ENCODE peak calls at places on chromosome 6, in eight cellular contexts. One of them, this sample, is unnamed. For H3K4me1, the result is how much of the 10 kb centered on the place peaks cover.

GRCh38 chr6:82872092-82872635 is 193.5 kb downstream of the UBE3D start:
- DNase-seq in right cardiac atrium: no peak
- DNase-seq in fibroblast of lung: no peak
- DNase-seq in CD4-positive, CD25-positive, alpha-beta regulatory T cell: no peak
- DNase-seq in GM23338: no peak
- DNase-seq in breast epithelium: no peak
- DNase-seq in heart left ventricle: no peak
- DNase-seq in pancreas: no peak
- DNase-seq in this sample: no peak

GRCh38 chr6:31356216-31356945 is 598 bp downstream of the HLA-B start:
- DNase-seq in right cardiac atrium: peak
- DNase-seq in fibroblast of lung: peak
- DNase-seq in CD4-positive, CD25-positive, alpha-beta regulatory T cell: peak
- DNase-seq in GM23338: peak
- DNase-seq in breast epithelium: no peak
- DNase-seq in heart left ventricle: peak
- DNase-seq in pancreas: peak
- DNase-seq in this sample: peak

GRCh38 chr6:75893058-75893775 is 144.2 kb downstream of the MYO6 start:
- DNase-seq in right cardiac atrium: no peak
- DNase-seq in fibroblast of lung: peak
- DNase-seq in CD4-positive, CD25-positive, alpha-beta regulatory T cell: peak
- DNase-seq in GM23338: peak
- DNase-seq in breast epithelium: no peak
- DNase-seq in heart left ventricle: no peak
- DNase-seq in pancreas: no peak
- DNase-seq in this sample: no peak

GRCh38 chr6:127891731-127892326 is 9.0 kb downstream of the THEMIS start:
- DNase-seq in right cardiac atrium: no peak
- DNase-seq in fibroblast of lung: no peak
- DNase-seq in CD4-positive, CD25-positive, alpha-beta regulatory T cell: no peak
- DNase-seq in GM23338: no peak
- DNase-seq in breast epithelium: no peak
- DNase-seq in heart left ventricle: no peak
- DNase-seq in pancreas: no peak
- DNase-seq in this sample: no peak

GRCh38 chr6:3527797-3528067 is 70.9 kb upstream of the SLC22A23 start:
- DNase-seq in right cardiac atrium: no peak
- DNase-seq in fibroblast of lung: no peak
- DNase-seq in CD4-positive, CD25-positive, alpha-beta regulatory T cell: no peak
- DNase-seq in GM23338: no peak
- DNase-seq in breast epithelium: no peak
- DNase-seq in heart left ventricle: no peak
- DNase-seq in pancreas: no peak
- DNase-seq in this sample: no peak

GRCh38 chr6:90107721-90108364 is 188.8 kb downstream of the BACH2 start:
- DNase-seq in right cardiac atrium: no peak
- DNase-seq in fibroblast of lung: no peak
- DNase-seq in CD4-positive, CD25-positive, alpha-beta regulatory T cell: peak
- DNase-seq in GM23338: no peak
- DNase-seq in breast epithelium: no peak
- DNase-seq in heart left ventricle: no peak
- DNase-seq in pancreas: no peak
- DNase-seq in this sample: no peak

GRCh38 chr6:146985111-146985510 is 219.1 kb upstream of the STXBP5 start:
- DNase-seq in right cardiac atrium: no peak
- DNase-seq in fibroblast of lung: peak
- DNase-seq in CD4-positive, CD25-positive, alpha-beta regulatory T cell: no peak
- DNase-seq in GM23338: peak
- DNase-seq in breast epithelium: no peak
- DNase-seq in heart left ventricle: no peak
- DNase-seq in pancreas: no peak
- DNase-seq in this sample: no peak

GRCh38 chr6:37518116-37518515 is 18.4 kb upstream of the CCDC167 start:
- DNase-seq in right cardiac atrium: no peak
- DNase-seq in fibroblast of lung: no peak
- DNase-seq in CD4-positive, CD25-positive, alpha-beta regulatory T cell: no peak
- DNase-seq in GM23338: no peak
- DNase-seq in breast epithelium: no peak
- DNase-seq in heart left ventricle: no peak
- DNase-seq in pancreas: no peak
- DNase-seq in this sample: no peak

GRCh38 chr6:148969679-148970078 is 222.8 kb downstream of the UST start:
- DNase-seq in right cardiac atrium: peak
- DNase-seq in fibroblast of lung: peak
- DNase-seq in CD4-positive, CD25-positive, alpha-beta regulatory T cell: no peak
- DNase-seq in GM23338: peak
- DNase-seq in breast epithelium: no peak
- DNase-seq in heart left ventricle: no peak
- DNase-seq in pancreas: no peak
- DNase-seq in this sample: no peak

GRCh38 chr6:162621246-162621645 is 106.3 kb downstream of the PRKN start:
- DNase-seq in right cardiac atrium: no peak
- DNase-seq in fibroblast of lung: peak
- DNase-seq in CD4-positive, CD25-positive, alpha-beta regulatory T cell: peak
- DNase-seq in GM23338: peak
- DNase-seq in breast epithelium: no peak
- DNase-seq in heart left ventricle: no peak
- DNase-seq in pancreas: no peak
- DNase-seq in this sample: no peak

GRCh38 chr6:112044856-112045255 is 9.0 kb upstream of the CCN6 start:
- DNase-seq in right cardiac atrium: no peak
- DNase-seq in fibroblast of lung: no peak
- DNase-seq in CD4-positive, CD25-positive, alpha-beta regulatory T cell: no peak
- DNase-seq in GM23338: no peak
- DNase-seq in breast epithelium: no peak
- DNase-seq in heart left ventricle: no peak
- DNase-seq in pancreas: no peak
- DNase-seq in this sample: no peak

GRCh38 chr6:79377830-79378460 is 143.5 kb upstream of the HMGN3 start:
- DNase-seq in right cardiac atrium: peak
- DNase-seq in fibroblast of lung: peak
- DNase-seq in CD4-positive, CD25-positive, alpha-beta regulatory T cell: no peak
- DNase-seq in GM23338: peak
- DNase-seq in breast epithelium: no peak
- DNase-seq in heart left ventricle: no peak
- DNase-seq in pancreas: no peak
- DNase-seq in this sample: peak

GRCh38 chr6:30770164-30770563 is 25.8 kb upstream of the IER3 start:
- DNase-seq in right cardiac atrium: no peak
- DNase-seq in fibroblast of lung: peak
- DNase-seq in CD4-positive, CD25-positive, alpha-beta regulatory T cell: no peak
- DNase-seq in GM23338: no peak
- DNase-seq in breast epithelium: no peak
- DNase-seq in heart left ventricle: no peak
- DNase-seq in pancreas: no peak
- DNase-seq in this sample: no peak

GRCh38 chr6:149694926-149695325 is 23.0 kb downstream of the LATS1 start:
- DNase-seq in right cardiac atrium: no peak
- DNase-seq in fibroblast of lung: no peak
- DNase-seq in CD4-positive, CD25-positive, alpha-beta regulatory T cell: no peak
- DNase-seq in GM23338: no peak
- DNase-seq in breast epithelium: no peak
- DNase-seq in heart left ventricle: no peak
- DNase-seq in pancreas: no peak
- DNase-seq in this sample: no peak

GRCh38 chr6:2396856-2397640 is 151.6 kb upstream of the GMDS start:
- DNase-seq in right cardiac atrium: peak
- DNase-seq in fibroblast of lung: peak
- DNase-seq in CD4-positive, CD25-positive, alpha-beta regulatory T cell: no peak
- DNase-seq in GM23338: no peak
- DNase-seq in breast epithelium: peak
- DNase-seq in heart left ventricle: peak
- DNase-seq in pancreas: peak
- DNase-seq in this sample: peak

GRCh38 chr6:87103977-87104601 is 9.2 kb upstream of the CGA start:
- DNase-seq in right cardiac atrium: no peak
- DNase-seq in fibroblast of lung: no peak
- DNase-seq in CD4-positive, CD25-positive, alpha-beta regulatory T cell: no peak
- DNase-seq in GM23338: no peak
- DNase-seq in breast epithelium: no peak
- DNase-seq in heart left ventricle: no peak
- DNase-seq in pancreas: no peak
- DNase-seq in this sample: no peak

DNA sequence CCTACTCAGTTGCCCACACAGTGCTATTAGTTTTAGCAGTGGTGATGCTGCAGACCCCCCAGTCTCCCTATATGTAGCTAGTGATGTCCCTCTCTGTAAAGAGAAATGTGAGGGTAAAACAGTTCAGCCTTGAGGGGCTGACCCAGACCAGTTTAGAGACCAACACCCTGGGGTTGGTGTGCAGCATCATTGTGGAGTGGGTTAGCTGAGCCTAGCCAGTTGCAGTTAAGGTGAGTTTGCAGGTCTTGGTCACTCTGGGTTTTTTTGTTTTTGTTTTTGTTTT is 401 bp upstream of the B3GALT4 start:
- DNase-seq in right cardiac atrium: no peak
- DNase-seq in fibroblast of lung: no peak
- DNase-seq in CD4-positive, CD25-positive, alpha-beta regulatory T cell: no peak
- DNase-seq in GM23338: no peak
- DNase-seq in breast epithelium: no peak
- DNase-seq in heart left ventricle: no peak
- DNase-seq in pancreas: no peak
- DNase-seq in this sample: no peak
- H3K4me1 ChIP-seq in right cardiac atrium: under half
- H3K4me1 ChIP-seq in fibroblast of lung: under half
- H3K4me1 ChIP-seq in CD4-positive, CD25-positive, alpha-beta regulatory T cell: half or more
- H3K4me1 ChIP-seq in GM23338: under half
- H3K4me1 ChIP-seq in breast epithelium: under half
- H3K4me1 ChIP-seq in heart left ventricle: under half
- H3K4me1 ChIP-seq in pancreas: under half
- H3K4me1 ChIP-seq in this sample: under half

GRCh38 chr6:157134402-157135074 is 188.8 kb downstream of the TMEM242 start:
- DNase-seq in right cardiac atrium: no peak
- DNase-seq in fibroblast of lung: no peak
- DNase-seq in CD4-positive, CD25-positive, alpha-beta regulatory T cell: no peak
- DNase-seq in GM23338: no peak
- DNase-seq in breast epithelium: no peak
- DNase-seq in heart left ventricle: no peak
- DNase-seq in pancreas: no peak
- DNase-seq in this sample: no peak
- H3K27ac ChIP-seq in right cardiac atrium: no peak
- H3K27ac ChIP-seq in fibroblast of lung: no peak
- H3K27ac ChIP-seq in CD4-positive, CD25-positive, alpha-beta regulatory T cell: no peak
- H3K27ac ChIP-seq in GM23338: no peak
- H3K27ac ChIP-seq in breast epithelium: peak
- H3K27ac ChIP-seq in heart left ventricle: no peak
- H3K27ac ChIP-seq in pancreas: no peak
- H3K27ac ChIP-seq in this sample: no peak

DNA sequence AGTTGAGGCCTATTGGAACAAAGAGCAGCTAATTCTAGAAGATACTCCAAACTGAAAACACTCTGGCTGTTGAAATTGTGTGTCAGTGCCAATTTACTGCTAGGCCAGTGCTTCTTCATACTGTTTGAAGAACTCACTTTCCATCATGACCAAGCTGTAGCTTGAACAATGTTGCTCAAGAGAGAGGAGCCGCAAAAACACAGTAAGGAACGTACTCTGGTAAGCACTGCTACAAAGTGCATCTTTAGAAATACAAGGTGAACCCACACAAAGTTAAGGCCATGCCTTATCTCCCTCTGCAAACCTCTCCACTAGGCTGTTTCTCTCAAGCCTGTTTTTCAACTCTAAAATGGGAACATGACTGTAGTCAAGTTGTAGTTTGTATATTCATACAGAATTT is 74.5 kb upstream of the TULP1 start:
- DNase-seq in right cardiac atrium: no peak
- DNase-seq in fibroblast of lung: no peak
- DNase-seq in CD4-positive, CD25-positive, alpha-beta regulatory T cell: no peak
- DNase-seq in GM23338: no peak
- DNase-seq in breast epithelium: no peak
- DNase-seq in heart left ventricle: no peak
- DNase-seq in pancreas: no peak
- DNase-seq in this sample: no peak
- H3K4me1 ChIP-seq in right cardiac atrium: under half
- H3K4me1 ChIP-seq in fibroblast of lung: under half
- H3K4me1 ChIP-seq in CD4-positive, CD25-positive, alpha-beta regulatory T cell: under half
- H3K4me1 ChIP-seq in GM23338: under half
- H3K4me1 ChIP-seq in breast epithelium: under half
- H3K4me1 ChIP-seq in heart left ventricle: under half
- H3K4me1 ChIP-seq in pancreas: under half
- H3K4me1 ChIP-seq in this sample: under half

GRCh38 chr6:151389640-151390275 is 1.6 kb downstream of the ZBTB2 start:
- DNase-seq in right cardiac atrium: peak
- DNase-seq in fibroblast of lung: peak
- DNase-seq in CD4-positive, CD25-positive, alpha-beta regulatory T cell: no peak
- DNase-seq in GM23338: peak
- DNase-seq in breast epithelium: peak
- DNase-seq in heart left ventricle: peak
- DNase-seq in pancreas: no peak
- DNase-seq in this sample: peak

GRCh38 chr6:151385177-151385576 is 6.2 kb downstream of the ZBTB2 start:
- DNase-seq in right cardiac atrium: no peak
- DNase-seq in fibroblast of lung: no peak
- DNase-seq in CD4-positive, CD25-positive, alpha-beta regulatory T cell: peak
- DNase-seq in GM23338: no peak
- DNase-seq in breast epithelium: no peak
- DNase-seq in heart left ventricle: no peak
- DNase-seq in pancreas: no peak
- DNase-seq in this sample: no peak

GRCh38 chr6:151388997-151389639 is 2.2 kb downstream of the ZBTB2 start:
- DNase-seq in right cardiac atrium: no peak
- DNase-seq in fibroblast of lung: no peak
- DNase-seq in CD4-positive, CD25-positive, alpha-beta regulatory T cell: peak
- DNase-seq in GM23338: no peak
- DNase-seq in breast epithelium: no peak
- DNase-seq in heart left ventricle: no peak
- DNase-seq in pancreas: peak
- DNase-seq in this sample: no peak

GRCh38 chr6:151387581-151387980 is 3.8 kb downstream of the ZBTB2 start:
- DNase-seq in right cardiac atrium: no peak
- DNase-seq in fibroblast of lung: peak
- DNase-seq in CD4-positive, CD25-positive, alpha-beta regulatory T cell: no peak
- DNase-seq in GM23338: no peak
- DNase-seq in breast epithelium: no peak
- DNase-seq in heart left ventricle: no peak
- DNase-seq in pancreas: no peak
- DNase-seq in this sample: no peak

GRCh38 chr6:151387175-151387574 is 4.2 kb downstream of the ZBTB2 start:
- DNase-seq in right cardiac atrium: no peak
- DNase-seq in fibroblast of lung: no peak
- DNase-seq in CD4-positive, CD25-positive, alpha-beta regulatory T cell: no peak
- DNase-seq in GM23338: no peak
- DNase-seq in breast epithelium: no peak
- DNase-seq in heart left ventricle: no peak
- DNase-seq in pancreas: no peak
- DNase-seq in this sample: no peak
- H3K27ac ChIP-seq in right cardiac atrium: no peak
- H3K27ac ChIP-seq in fibroblast of lung: peak
- H3K27ac ChIP-seq in CD4-positive, CD25-positive, alpha-beta regulatory T cell: peak
- H3K27ac ChIP-seq in GM23338: no peak
- H3K27ac ChIP-seq in breast epithelium: no peak
- H3K27ac ChIP-seq in heart left ventricle: no peak
- H3K27ac ChIP-seq in pancreas: no peak
- H3K27ac ChIP-seq in this sample: no peak

This sample was measured in kidney.